ENCODE peak calls at places on chromosomes 4 and X, in nine cellular contexts. X, O, E, I, Y, D, T, P and L are unnamed samples. For H3K9me3, the result is how much of the 10 kb centered on the place peaks cover.

GRCh38 chr4:166091914-166092510 is 219.0 kb downstream of the TLL1 start:
- DNase-seq in Y (no peak), D (no peak), P (no peak), E (no peak), X (peak), O (peak), T (peak), I (peak), L (no peak)

GRCh38 chr4:14078311-14078710 is 450.8 kb upstream of the BOD1L1 start:
- DNase-seq in Y (no peak), T (no peak), X (no peak), I (no peak), E (no peak), D (no peak), O (no peak), P (no peak), L (no peak)

GRCh38 chr4:78634011-78634664 is 82.6 kb downstream of the ANXA3 start:
- DNase-seq in X (peak), P (no peak), I (no peak), Y (no peak), D (no peak), E (no peak), T (no peak), O (no peak), L (no peak)

GRCh38 chrX:10286195-10286594 is 129.4 kb downstream of the CLCN4 start:
- DNase-seq in T (no peak), X (no peak), D (no peak), P (no peak), E (no peak), Y (no peak), I (no peak), O (no peak), L (no peak)

GRCh38 chrX:25067271-25068172 is 51.8 kb upstream of the ARX start:
- DNase-seq in O (no peak), T (no peak), E (no peak), D (no peak), X (no peak), Y (no peak), P (no peak), I (no peak), L (no peak)

GRCh38 chr4:97998203-97998602 is 145.1 kb downstream of the STPG2 start:
- DNase-seq in T (peak), P (no peak), X (no peak), O (no peak), Y (no peak), D (no peak), I (no peak), E (no peak), L (no peak)

GRCh38 chr4:152357206-152357605 is 178.7 kb downstream of the FBXW7 start:
- DNase-seq in Y (no peak), T (peak), E (peak), D (no peak), P (no peak), O (no peak), X (peak), I (no peak), L (no peak)

GRCh38 chrX:15475021-15475420 is 18.1 kb downstream of the PIR start:
- DNase-seq in P (no peak), D (no peak), T (peak), X (no peak), E (no peak), O (no peak), I (no peak), Y (no peak), L (no peak)

GRCh38 chrX:67546496-67547423 is 2.9 kb downstream of the AR start:
- DNase-seq in X (peak), O (no peak), T (no peak), D (no peak), E (no peak), P (no peak), I (no peak), Y (no peak), L (peak)

GRCh38 chr4:72457158-72457557 is 111.9 kb downstream of the ADAMTS3 start:
- DNase-seq in D (no peak), I (no peak), X (no peak), O (no peak), E (no peak), P (no peak), Y (no peak), T (no peak), L (no peak)

GRCh38 chr4:25805255-25805860 is 57.4 kb downstream of the SEL1L3 start:
- DNase-seq in E (no peak), T (no peak), D (no peak), O (no peak), I (no peak), P (no peak), X (no peak), Y (no peak), L (no peak)

GRCh38 chrX:135625995-135626394 is 87.4 kb upstream of the CT45A1 start:
- DNase-seq in Y (no peak), E (no peak), X (peak), I (peak), O (peak), D (no peak), P (no peak), T (no peak), L (no peak)

GRCh38 chrX:149829751-149830191 is 48.0 kb downstream of the MAGEA9 start:
- DNase-seq in T (peak), I (no peak), E (no peak), Y (peak), D (peak), O (no peak), X (peak), P (no peak), L (no peak)

GRCh38 chr4:40995850-40996249 is 218.5 kb downstream of the APBB2 start:
- DNase-seq in O (no peak), E (no peak), T (no peak), Y (no peak), D (no peak), P (no peak), I (no peak), X (peak), L (no peak)

GRCh38 chr4:142211444-142211843 is 575.1 kb downstream of the IL15 start:
- DNase-seq in Y (no peak), T (peak), O (no peak), I (no peak), E (no peak), P (no peak), D (no peak), X (no peak), L (no peak)

GRCh38 chr4:24089831-24090531 is 200.1 kb upstream of the PPARGC1A start:
- DNase-seq in X (peak), Y (no peak), T (no peak), I (no peak), E (no peak), D (no peak), O (no peak), P (peak), L (no peak)

GRCh38 chrX:47991263-47992092 is 12.3 kb downstream of the ZNF182 start:
- DNase-seq in Y (no peak), O (no peak), P (no peak), E (no peak), X (peak), T (peak), D (no peak), I (no peak), L (no peak)

GRCh38 chrX:151359931-151360871 is 36.8 kb upstream of the VMA21 start:
- DNase-seq in O (peak), I (no peak), P (peak), X (peak), E (peak), D (no peak), T (peak), Y (peak), L (peak)

GRCh38 chr4:89509708-89510269 is 202.2 kb upstream of the GPRIN3 start:
- DNase-seq in Y (no peak), I (no peak), D (no peak), T (peak), O (no peak), P (peak), X (no peak), E (no peak), L (no peak)

GRCh38 chrX:48700951-48701653 is 4.6 kb downstream of the SUV39H1 start:
- DNase-seq in Y (no peak), D (no peak), P (no peak), X (no peak), T (no peak), O (no peak), E (no peak), I (no peak), L (no peak)

GRCh38 chr4:102344520-102344954 is 745 bp downstream of the SLC39A8 start:
- DNase-seq in X (peak), Y (peak), O (peak), T (peak), D (peak), P (peak), E (peak), I (peak), L (peak)

GRCh38 chrX:1734806-1735205 is 119.9 kb downstream of the ASMT start:
- DNase-seq in P (no peak), X (no peak), D (no peak), O (no peak), E (no peak), I (no peak), Y (no peak), T (no peak), L (no peak)
- H3K9me3 ChIP-seq in P (under half), X (under half), D (under half), O (under half), E (under half), I (under half), Y (under half), T (under half), L (under half)

DNA sequence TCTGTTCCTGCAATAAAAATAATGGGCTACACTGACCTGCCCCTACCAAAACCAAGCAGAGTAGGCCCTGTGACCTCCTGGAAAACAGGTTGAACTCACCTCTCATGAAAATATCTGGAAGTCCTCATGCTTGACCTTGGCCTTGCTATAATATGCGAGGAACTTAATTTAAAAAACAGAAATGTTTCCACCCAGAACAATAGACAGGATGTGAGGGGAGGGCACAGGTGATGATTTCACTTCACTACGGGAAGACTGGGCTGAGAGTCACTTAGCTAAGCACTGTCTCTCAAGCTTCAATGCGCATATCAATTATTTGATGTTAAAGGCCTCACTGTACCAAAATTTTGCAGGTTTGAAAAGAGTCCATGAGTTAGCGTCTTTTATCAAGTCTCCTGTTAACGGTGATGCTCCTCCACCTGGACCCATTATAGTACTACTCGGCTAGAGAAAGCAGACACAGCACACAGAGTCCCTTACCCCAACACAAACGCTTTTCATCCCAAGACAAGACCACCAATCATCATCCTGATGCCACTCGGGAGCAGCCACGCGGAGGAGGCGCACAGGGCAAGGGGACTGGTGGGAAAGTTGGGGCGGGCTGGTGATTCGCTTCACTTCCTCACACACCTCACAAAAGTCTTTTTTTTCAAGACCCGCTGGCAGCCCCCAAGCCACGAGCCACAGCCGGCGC is 25.9 kb downstream of the ZNF721 start:
- DNase-seq in X (peak), E (no peak), T (peak), D (no peak), I (no peak), Y (no peak), P (peak), O (no peak), L (no peak)
- H3K9me3 ChIP-seq in X (under half), E (under half), T (under half), D (under half), I (under half), Y (under half), P (under half), O (under half), L (under half)

DNA sequence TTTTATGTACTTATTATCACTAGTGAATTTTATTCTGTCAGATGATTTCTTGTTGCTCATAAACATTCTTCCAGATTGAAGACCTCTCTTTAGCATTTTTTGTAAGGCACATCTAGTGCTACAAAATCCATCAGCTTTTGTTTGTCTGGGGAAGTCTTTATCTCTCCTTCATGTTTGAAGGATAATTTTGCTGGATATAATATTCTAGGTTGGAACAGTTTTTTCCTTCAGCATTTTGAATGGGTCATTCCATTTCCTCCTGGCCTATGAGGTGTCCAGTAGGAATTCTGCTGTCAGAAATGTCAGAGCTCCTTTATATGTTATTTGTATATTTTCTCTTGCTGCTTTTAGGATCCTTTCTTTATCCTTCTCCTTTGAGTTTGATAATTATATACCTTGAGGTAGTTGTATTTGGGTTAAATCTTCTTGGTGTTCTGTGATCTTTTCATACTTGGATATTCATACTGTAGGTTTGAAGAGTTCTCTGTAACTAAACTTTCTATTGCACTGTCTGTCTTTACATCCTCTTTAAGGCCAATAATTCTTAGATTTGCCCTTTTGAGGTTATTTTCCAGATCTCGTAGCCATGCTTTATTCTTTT is 58.3 kb downstream of the PTPN13 start:
- DNase-seq in E (no peak), P (no peak), X (no peak), T (no peak), D (no peak), Y (no peak), O (no peak), I (no peak), L (no peak)
- H3K9me3 ChIP-seq in E (half or more), P (under half), X (half or more), T (under half), D (under half), Y (under half), O (under half), I (under half), L (under half)

GRCh38 chrX:144275826-144276225 is 392.0 kb downstream of the UBE2NL start:
- DNase-seq in P (no peak), D (no peak), O (no peak), X (no peak), Y (no peak), E (no peak), T (no peak), I (no peak), L (no peak)

GRCh38 chrX:144275403-144275802 is 391.5 kb downstream of the UBE2NL start:
- DNase-seq in O (no peak), I (no peak), X (no peak), E (no peak), P (no peak), Y (no peak), T (peak), D (no peak), L (no peak)
- H3K9me3 ChIP-seq in O (under half), I (under half), X (under half), E (under half), P (under half), Y (under half), T (under half), D (under half), L (under half)

GRCh38 chr4:6937748-6938147 is 28.1 kb downstream of the TBC1D14 start:
- DNase-seq in I (no peak), T (no peak), Y (no peak), O (no peak), P (no peak), E (no peak), D (no peak), X (no peak), L (no peak)

GRCh38 chr4:6938758-6939201 is 29.2 kb downstream of the TBC1D14 start:
- DNase-seq in T (no peak), I (no peak), D (no peak), X (no peak), E (peak), Y (no peak), O (no peak), P (no peak), L (no peak)

GRCh38 chr4:6938237-6938636 is 28.6 kb downstream of the TBC1D14 start:
- DNase-seq in Y (no peak), X (no peak), T (no peak), O (no peak), I (no peak), E (peak), D (no peak), P (no peak), L (no peak)

GRCh38 chr4:6935961-6936360 is 26.3 kb downstream of the TBC1D14 start:
- DNase-seq in I (no peak), X (no peak), T (no peak), O (no peak), P (no peak), E (no peak), D (no peak), Y (no peak), L (no peak)

DNA sequence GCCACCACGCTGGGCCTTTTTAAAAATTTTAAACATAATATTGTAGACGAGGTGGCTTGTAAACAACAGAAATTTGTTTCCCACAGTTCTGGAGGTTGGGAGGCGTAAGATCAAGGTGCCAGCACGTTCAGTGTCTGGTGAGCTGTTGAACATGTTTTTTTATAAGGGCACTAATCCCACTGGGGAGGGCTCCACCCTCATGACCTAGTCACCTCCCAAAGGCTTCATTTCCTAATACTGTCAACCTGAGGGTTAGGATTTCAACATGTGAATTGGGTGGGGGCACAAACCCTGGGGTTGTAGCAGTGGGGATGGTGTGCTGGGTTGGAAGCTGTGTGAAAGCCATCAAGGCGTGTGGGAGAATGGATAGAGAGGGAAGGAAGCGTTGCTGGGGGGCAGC is 27.6 kb downstream of the TBC1D14 start:
- DNase-seq in E (no peak), I (no peak), O (no peak), D (no peak), P (no peak), Y (no peak), X (no peak), T (no peak), L (no peak)
- H3K9me3 ChIP-seq in E (under half), I (under half), O (under half), D (under half), P (under half), Y (under half), X (under half), T (under half), L (under half)

GRCh38 chr4:49032440-49033161 is 46.5 kb downstream of the CWH43 start:
- DNase-seq in X (no peak), O (no peak), P (peak), E (no peak), D (no peak), Y (no peak), T (peak), I (peak), L (no peak)
- H3K9me3 ChIP-seq in X (under half), O (under half), P (under half), E (under half), D (under half), Y (under half), T (under half), I (under half), L (under half)

GRCh38 chr4:139691-140090 is 15.4 kb downstream of the ZNF718 start:
- DNase-seq in I (no peak), X (no peak), P (no peak), O (no peak), T (no peak), Y (no peak), E (no peak), D (no peak), L (no peak)
- H3K9me3 ChIP-seq in I (under half), X (half or more), P (under half), O (under half), T (under half), Y (under half), E (half or more), D (half or more), L (under half)

GRCh38 chr4:33873791-33874190 is 2370.5 kb downstream of the ARAP2 start:
- DNase-seq in D (no peak), O (no peak), T (no peak), X (no peak), I (no peak), E (no peak), Y (no peak), P (no peak), L (no peak)
- H3K9me3 ChIP-seq in D (under half), O (under half), T (under half), X (under half), I (under half), E (under half), Y (under half), P (under half), L (under half)

GRCh38 chrX:80485543-80485942 is 65.3 kb downstream of the TENT5D start:
- DNase-seq in E (no peak), P (no peak), T (no peak), X (no peak), I (no peak), O (no peak), Y (no peak), D (no peak), L (no peak)

GRCh38 chrX:80489166-80489565 is 68.9 kb downstream of the TENT5D start:
- DNase-seq in D (no peak), Y (no peak), T (no peak), X (no peak), O (no peak), E (no peak), P (no peak), I (no peak), L (no peak)

GRCh38 chrX:80486299-80486698 is 66.1 kb downstream of the TENT5D start:
- DNase-seq in D (no peak), X (no peak), T (no peak), I (no peak), E (no peak), P (no peak), O (no peak), Y (no peak), L (no peak)
- H3K9me3 ChIP-seq in D (under half), X (under half), T (under half), I (under half), E (under half), P (under half), O (under half), Y (under half), L (under half)